ENCODE peak calls at places on chromosomes 16 and 17, in four cellular contexts. W is PC-3, F is neuronal stem cell, J is heart right ventricle. U is an unnamed sample.

GRCh38 chr16:25750489-25750888 is 58.7 kb downstream of the HS3ST4 start:
- DNase-seq in F (no peak), J (no peak), W (no peak), U (no peak)

GRCh38 chr16:4558026-4558425 is 1.9 kb downstream of the C16orf96 start:
- DNase-seq in W (no peak), J (no peak), F (no peak), U (no peak)

GRCh38 chr16:81830845-81831600 is 51.9 kb downstream of the PLCG2 start:
- DNase-seq in W (no peak), J (no peak), F (no peak), U (no peak)

GRCh38 chr16:87535855-87536794 is 43.3 kb upstream of the ZCCHC14 start:
- DNase-seq in W (no peak), J (no peak), F (no peak), U (no peak)

GRCh38 chr17:63916566-63917185 is 2.0 kb downstream of the GH1 start:
- DNase-seq in J (no peak), W (no peak), F (no peak), U (no peak)

GRCh38 chr16:54437921-54438320 is 151.3 kb upstream of the IRX3 start:
- DNase-seq in W (no peak), F (no peak), J (no peak), U (no peak)

GRCh38 chr17:39199986-39200879 is at the start of gene RPL19:
- DNase-seq in F (peak; percentile 90), W (peak; percentile 86), J (peak; percentile 93), U (peak; percentile 97)

GRCh38 chr17:39064374-39064773 is 87.1 kb downstream of the PLXDC1 start:
- DNase-seq in J (no peak), W (peak; percentile 15), F (no peak), U (peak; percentile 41)

GRCh38 chr17:7019839-7020519 is 2.9 kb upstream of the BCL6B start:
- DNase-seq in W (peak; percentile 51), F (no peak), J (peak; percentile 74), U (peak; percentile 53)

GRCh38 chr17:61413654-61414133 is 14.1 kb downstream of the TBX2 start:
- DNase-seq in W (no peak), J (no peak), F (no peak), U (no peak)

GRCh38 chr17:50626037-50626574 is 8.6 kb upstream of the ABCC3 start:
- DNase-seq in F (peak; percentile 76), W (peak; percentile 76), J (peak; percentile 76), U (peak; percentile 83)

GRCh38 chr16:89117239-89117974 is 23.8 kb downstream of the ACSF3 start:
- DNase-seq in F (no peak), J (no peak), W (no peak), U (no peak)

GRCh38 chr16:67486805-67487204 is 3.5 kb upstream of the AGRP start:
- DNase-seq in W (no peak), J (no peak), F (no peak), U (no peak)

GRCh38 chr16:85293899-85294642 is 181.8 kb upstream of the CIBAR2 start:
- DNase-seq in F (no peak), J (no peak), W (no peak), U (no peak)

GRCh38 chr16:55294947-55295346 is 29.1 kb upstream of the IRX6 start:
- DNase-seq in W (no peak), F (no peak), J (peak; percentile 43), U (peak; percentile 8)

GRCh38 chr16:15521758-15522509 is 87.5 kb downstream of the BMERB1 start:
- DNase-seq in F (no peak), J (peak; percentile 18), W (no peak), U (no peak)
- H3K4me1 ChIP-seq in F (peaks cover 2% of the 10 kb centered on the region), J (peaks cover 49% of the 10 kb centered on the region), W (peaks cover 3% of the 10 kb centered on the region), U (peaks cover 33% of the 10 kb centered on the region)

DNA sequence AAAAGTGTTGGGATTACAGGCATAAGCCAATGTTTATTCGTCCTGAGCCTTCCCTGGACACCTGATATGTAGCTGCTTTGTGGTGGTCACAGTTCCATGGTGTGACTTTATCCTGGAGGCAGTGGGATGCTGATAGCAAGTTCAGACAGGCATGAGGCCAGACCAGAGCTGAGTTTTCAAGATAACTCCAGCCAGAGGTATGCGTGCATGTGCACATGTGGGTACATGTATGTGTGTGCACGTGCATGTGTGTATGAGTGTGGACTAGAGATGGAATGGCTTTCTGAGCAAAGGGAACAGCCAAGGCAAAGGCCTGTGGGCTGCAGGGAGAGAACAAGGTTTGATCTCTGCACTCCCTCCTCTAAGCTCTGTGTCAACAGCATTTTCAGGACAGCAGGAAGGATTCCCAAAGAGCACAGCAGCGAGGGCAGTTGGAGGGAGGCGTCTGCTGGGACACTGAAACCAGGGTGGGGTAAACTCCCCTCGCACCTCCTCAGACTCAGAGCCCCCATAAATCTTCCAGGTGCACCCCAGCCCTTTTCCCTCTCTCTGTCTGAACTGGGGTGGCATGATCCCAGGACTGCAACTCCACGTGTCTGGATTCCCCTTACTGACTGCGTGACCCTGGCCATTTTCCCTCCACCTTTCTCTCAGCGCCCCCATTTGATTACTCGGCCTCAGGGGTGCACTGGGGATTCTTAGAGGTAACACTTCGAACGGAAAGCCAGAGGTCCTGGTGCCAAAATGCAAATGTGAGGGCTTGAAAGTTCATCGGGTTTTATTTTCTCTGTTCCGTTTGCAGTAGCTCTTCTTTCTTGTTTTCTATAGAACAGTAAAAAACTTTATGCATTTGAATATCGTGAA is 15.3 kb downstream of the NLRC5 start:
- DNase-seq in W (no peak), J (no peak), F (no peak), U (no peak)
- H3K4me1 ChIP-seq in W (peaks cover 9% of the 10 kb centered on the region), J (peaks cover 38% of the 10 kb centered on the region), F (peaks cover 6% of the 10 kb centered on the region), U (peaks cover 15% of the 10 kb centered on the region)

GRCh38 chr17:78345791-78346494 is 13.9 kb downstream of the SOCS3 start:
- DNase-seq in F (no peak), W (no peak), J (no peak), U (no peak)

GRCh38 chr17:78347453-78347852 is 12.4 kb downstream of the SOCS3 start:
- DNase-seq in W (no peak), F (no peak), J (no peak), U (no peak)

GRCh38 chr17:78348055-78348745 is 11.7 kb downstream of the SOCS3 start:
- DNase-seq in F (no peak), W (no peak), J (no peak), U (no peak)

GRCh38 chr17:78345172-78345571 is 14.7 kb downstream of the SOCS3 start:
- DNase-seq in F (no peak), J (no peak), W (no peak), U (no peak)

GRCh38 chr17:78346605-78347250 is 13.1 kb downstream of the SOCS3 start:
- DNase-seq in F (no peak), W (peak; percentile 60), J (no peak), U (no peak)
- H3K4me1 ChIP-seq in F (peaks cover 13% of the 10 kb centered on the region), W (peaks cover 35% of the 10 kb centered on the region), J (peaks cover 87% of the 10 kb centered on the region), U (peaks cover 45% of the 10 kb centered on the region)

DNA sequence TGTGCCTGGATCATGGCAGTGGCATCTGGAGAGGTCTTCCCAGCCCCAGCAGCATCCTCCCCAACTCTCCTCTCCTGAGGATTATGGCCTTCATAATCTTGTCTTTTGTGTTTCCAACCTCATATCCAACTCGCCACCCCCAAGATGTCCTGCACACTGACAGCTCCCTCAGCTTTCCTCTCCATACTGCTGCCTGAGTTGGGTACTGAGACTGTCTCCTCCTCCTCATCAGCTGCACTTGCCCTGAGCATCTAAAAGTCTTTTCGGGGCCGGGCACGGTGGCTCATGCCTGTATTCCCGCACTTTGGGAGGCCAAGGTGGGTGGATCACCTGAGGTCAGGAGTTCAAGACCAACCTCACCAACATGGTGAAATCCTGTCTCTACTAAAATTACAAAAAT is 2.0 kb downstream of the CD300LB start:
- DNase-seq in W (no peak), J (no peak), F (no peak), U (no peak)
- H3K4me1 ChIP-seq in W (no peaks in the 10 kb centered on the region), J (peaks cover 55% of the 10 kb centered on the region), F (no peaks in the 10 kb centered on the region), U (peaks cover 6% of the 10 kb centered on the region)

DNA sequence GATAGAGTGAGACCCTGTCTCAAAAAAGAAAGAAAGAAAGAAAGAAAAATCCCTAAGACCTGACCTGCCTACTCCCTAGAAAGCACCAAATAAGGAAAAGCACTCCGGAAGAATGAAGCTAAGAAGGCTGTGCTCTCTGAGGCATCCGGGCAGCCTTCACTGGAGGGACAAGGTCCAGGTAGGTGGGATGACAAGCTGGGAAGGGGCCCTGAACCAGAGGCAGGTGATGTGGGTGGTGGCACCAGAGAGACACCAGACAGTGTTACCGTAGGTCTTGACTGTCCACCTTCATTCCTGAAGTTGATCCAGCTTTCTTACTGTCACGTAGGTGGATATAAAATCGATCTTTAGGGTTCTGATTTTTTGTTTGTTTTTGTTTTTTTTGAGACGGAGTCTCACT is 26.3 kb downstream of the SMTNL2 start:
- DNase-seq in J (no peak), F (no peak), W (no peak), U (no peak)
- H3K4me1 ChIP-seq in J (peaks cover 30% of the 10 kb centered on the region), F (peaks cover 5% of the 10 kb centered on the region), W (no peaks in the 10 kb centered on the region), U (peaks cover 14% of the 10 kb centered on the region)

DNA sequence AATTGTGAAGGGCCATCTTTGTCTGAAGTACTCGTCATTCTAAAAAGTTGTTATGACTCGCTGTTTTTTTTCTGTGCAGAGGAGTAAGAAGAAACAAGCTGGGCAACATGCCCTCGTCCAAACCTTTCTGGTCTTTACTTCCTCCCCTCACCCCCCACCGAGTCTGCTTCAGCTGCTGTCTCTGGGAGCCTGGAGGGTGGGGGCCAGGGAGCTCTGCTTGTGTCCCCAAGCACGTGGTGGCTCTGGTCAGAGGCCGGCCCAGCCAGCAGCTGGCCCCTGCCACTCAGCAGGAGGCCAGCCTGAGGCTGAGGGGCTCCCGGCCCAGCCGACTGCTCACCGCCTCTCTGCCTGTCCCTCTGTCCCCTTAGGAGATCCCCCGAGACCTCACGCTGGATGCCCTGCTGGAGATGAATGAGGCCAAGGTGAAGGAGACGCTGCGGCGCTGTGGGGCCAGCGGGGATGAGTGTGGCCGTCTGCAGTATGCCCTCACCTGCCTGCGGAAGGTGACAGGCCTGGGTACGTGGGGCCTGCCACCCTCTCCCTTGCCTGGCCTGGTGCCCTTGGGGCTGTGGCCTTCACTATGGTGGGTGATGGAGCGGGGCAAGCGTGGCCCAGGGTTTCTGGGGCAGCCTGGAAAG is 53.7 kb upstream of the LGALS9 start:
- DNase-seq in J (no peak), F (no peak), W (peak; percentile 59), U (peak; percentile 56)
- H3K4me1 ChIP-seq in J (peaks cover 45% of the 10 kb centered on the region), F (peaks cover 13% of the 10 kb centered on the region), W (peaks cover 13% of the 10 kb centered on the region), U (peaks cover 41% of the 10 kb centered on the region)

GRCh38 chr16:27229891-27230470 is 26.7 kb downstream of the KDM8 start:
- DNase-seq in F (no peak), J (no peak), W (no peak), U (no peak)

GRCh38 chr16:27230562-27230991 is 27.3 kb downstream of the KDM8 start:
- DNase-seq in F (no peak), J (no peak), W (no peak), U (no peak)

GRCh38 chr16:27232875-27233605 is 29.7 kb downstream of the KDM8 start:
- DNase-seq in F (no peak), J (no peak), W (no peak), U (no peak)

GRCh38 chr16:27232061-27232841 is 28.9 kb downstream of the KDM8 start:
- DNase-seq in W (no peak), F (no peak), J (no peak), U (no peak)

GRCh38 chr16:27231692-27232060 is 28.4 kb downstream of the KDM8 start:
- DNase-seq in J (no peak), F (no peak), W (no peak), U (no peak)
- H3K4me1 ChIP-seq in J (peaks cover 71% of the 10 kb centered on the region), F (peaks cover 4% of the 10 kb centered on the region), W (peaks cover 8% of the 10 kb centered on the region), U (peaks cover 11% of the 10 kb centered on the region)